ENCODE peak calls at places on chromosomes 3 and 15, in five cellular contexts. I is mesendoderm, E is adipocyte, H is IMR-90, X is endodermal cell. W is an unnamed sample.

GRCh38 chr3:51960386-51960785 is 5.2 kb downstream of the GPR62 start:
- DNase-seq in I (no peak), E (no peak), H (no peak), X (no peak), W (no peak)

GRCh38 chr15:25674948-25675347 is 188.2 kb downstream of the ATP10A start:
- DNase-seq in I (no peak), E (no peak), H (no peak), X (no peak), W (no peak)

GRCh38 chr3:13385373-13385965 is 34.7 kb downstream of the NUP210 start:
- DNase-seq in I (no peak), E (no peak), H (peak; percentile 37), X (no peak), W (no peak)

GRCh38 chr15:39075756-39076341 is 505.0 kb upstream of the THBS1 start:
- DNase-seq in I (no peak), E (no peak), H (no peak), X (no peak), W (no peak)

GRCh38 chr3:108041253-108041652 is 49.6 kb downstream of the CD47 start:
- DNase-seq in I (no peak), E (no peak), H (no peak), X (no peak), W (no peak)

GRCh38 chr3:42503957-42504333 is 1.5 kb downstream of the VIPR1 start:
- DNase-seq in I (no peak), E (no peak), H (no peak), X (peak; percentile 44), W (no peak)

GRCh38 chr15:32659340-32659831 is 17.9 kb downstream of the SCG5 start:
- DNase-seq in I (no peak), E (peak; percentile 84), H (peak; percentile 86), X (no peak), W (peak; percentile 75)

GRCh38 chr3:117979466-117979865 is 1055.2 kb downstream of the IGSF11 start:
- DNase-seq in I (no peak), E (no peak), H (no peak), X (no peak), W (no peak)

GRCh38 chr15:44620081-44620480 is 43.4 kb downstream of the SPG11 start:
- DNase-seq in I (no peak), E (no peak), H (no peak), X (no peak), W (no peak)

GRCh38 chr15:58590901-58591300 is 158.6 kb downstream of the ADAM10 start:
- DNase-seq in I (peak; percentile 28), E (no peak), H (no peak), X (no peak), W (no peak)

GRCh38 chr3:11272913-11273574 is 847 bp downstream of the ATG7 start:
- DNase-seq in I (peak; percentile 6), E (peak; percentile 19), H (no peak), X (no peak), W (no peak)

GRCh38 chr3:139642981-139643380 is 34.8 kb downstream of the NMNAT3 start:
- DNase-seq in I (no peak), E (no peak), H (no peak), X (no peak), W (no peak)

GRCh38 chr3:15360786-15361493 is 28.6 kb upstream of the SH3BP5 start:
- DNase-seq in I (no peak), E (peak; percentile 83), H (peak; percentile 77), X (no peak), W (peak; percentile 76)

GRCh38 chr3:197151562-197151961 is 121.9 kb upstream of the MELTF start:
- DNase-seq in I (no peak), E (peak; percentile 77), H (peak; percentile 78), X (no peak), W (no peak)

GRCh38 chr15:68417897-68418296 is 14.1 kb downstream of the ITGA11 start:
- DNase-seq in I (no peak), E (no peak), H (peak; percentile 50), X (peak; percentile 2), W (no peak)

GRCh38 chr3:43959498-43960447 is 269.0 kb downstream of the ABHD5 start:
- DNase-seq in I (no peak), E (no peak), H (no peak), X (peak; percentile 61), W (no peak)

GRCh38 chr15:40567111-40567510 is 2.0 kb upstream of the RPUSD2 start:
- DNase-seq in I (peak; percentile 75), E (peak; percentile 15), H (no peak), X (peak; percentile 75), W (peak; percentile 13)

GRCh38 chr3:127183931-127184869 is 8.7 kb upstream of the PRR23E start:
- DNase-seq in I (peak; percentile 20), E (no peak), H (no peak), X (no peak), W (no peak)

GRCh38 chr3:99637381-99638111 is 848 bp upstream of the COL8A1 start:
- DNase-seq in I (peak; percentile 56), E (peak; percentile 77), H (peak; percentile 90), X (peak; percentile 72), W (peak; percentile 94)

GRCh38 chr3:107441617-107442016 is 64.4 kb downstream of the CCDC54 start:
- DNase-seq in I (peak; percentile 73), E (no peak), H (peak; percentile 33), X (peak; percentile 63), W (no peak)

GRCh38 chr3:149575213-149575961 is 82.4 kb downstream of the WWTR1 start:
- DNase-seq in I (peak; percentile 62), E (peak; percentile 83), H (peak; percentile 95), X (peak; percentile 65), W (peak; percentile 76)

GRCh38 chr3:178982138-178982537 is 89.5 kb downstream of the ZMAT3 start:
- DNase-seq in I (no peak), E (no peak), H (peak; percentile 44), X (no peak), W (no peak)

GRCh38 chr3:87435926-87436630 is 159.7 kb upstream of the POU1F1 start:
- DNase-seq in I (no peak), E (peak; percentile 16), H (no peak), X (no peak), W (no peak)

GRCh38 chr3:149820183-149820582 is 7.2 kb downstream of the RNF13 start:
- DNase-seq in I (peak; percentile 21), E (no peak), H (no peak), X (no peak), W (no peak)

GRCh38 chr3:16723994-16724393 is 118.8 kb upstream of the DAZL start:
- DNase-seq in I (peak; percentile 95), E (peak; percentile 3), H (peak; percentile 11), X (peak; percentile 75), W (no peak)

GRCh38 chr15:90028376-90028775 is 27.3 kb downstream of the ZNF710 start:
- DNase-seq in I (no peak), E (no peak), H (no peak), X (no peak), W (no peak)

GRCh38 chr15:101014276-101014675 is 95.1 kb downstream of the LRRK1 start:
- DNase-seq in I (no peak), E (no peak), H (no peak), X (no peak), W (no peak)

GRCh38 chr3:158768361-158768787 is 33.5 kb upstream of the MFSD1 start:
- DNase-seq in I (peak; percentile 52), E (peak; percentile 73), H (peak; percentile 78), X (peak; percentile 84), W (peak; percentile 75)

DNA sequence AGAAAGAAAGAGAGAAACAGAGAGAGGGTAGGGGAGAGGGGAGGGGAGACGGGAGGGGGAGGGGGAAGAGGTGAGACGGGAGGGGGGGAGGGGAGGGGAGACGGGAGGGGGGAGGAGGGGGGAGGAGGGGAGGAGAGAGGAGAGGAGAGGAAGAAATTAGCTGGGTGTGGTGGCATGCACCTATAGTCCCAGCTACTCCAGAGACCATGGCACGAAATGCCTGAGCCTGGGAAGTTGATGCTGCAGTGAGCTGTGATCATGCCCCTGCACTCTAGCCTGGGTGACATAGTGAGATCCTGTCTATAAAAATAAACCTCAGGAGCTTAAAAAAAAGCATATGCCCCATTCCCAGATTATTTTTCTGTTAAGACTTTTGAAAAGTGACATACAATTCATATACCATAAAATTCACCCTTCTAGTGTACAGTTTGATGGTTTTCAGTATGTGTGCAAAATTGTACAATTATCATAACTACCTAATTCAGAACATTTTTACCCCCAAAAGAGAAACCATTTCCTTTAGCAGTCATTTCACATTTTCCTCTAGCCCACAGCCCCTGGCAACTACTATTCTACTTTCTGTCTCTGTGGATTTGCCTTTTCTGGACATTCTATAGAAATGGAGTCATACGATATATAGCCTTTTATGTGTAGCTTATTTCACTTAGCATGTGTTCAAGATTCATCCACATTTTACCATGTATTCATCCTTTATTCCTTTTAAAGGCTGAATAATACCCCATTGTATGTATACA is 699.6 kb downstream of the FHIT start:
- DNase-seq in I (no peak), E (no peak), H (no peak), X (no peak), W (no peak)
- H3K4me1 ChIP-seq in I (no peaks in the 10 kb centered on the region), E (no peaks in the 10 kb centered on the region), H (peaks cover 5% of the 10 kb centered on the region), X (peaks cover 10% of the 10 kb centered on the region), W (no peaks in the 10 kb centered on the region)

DNA sequence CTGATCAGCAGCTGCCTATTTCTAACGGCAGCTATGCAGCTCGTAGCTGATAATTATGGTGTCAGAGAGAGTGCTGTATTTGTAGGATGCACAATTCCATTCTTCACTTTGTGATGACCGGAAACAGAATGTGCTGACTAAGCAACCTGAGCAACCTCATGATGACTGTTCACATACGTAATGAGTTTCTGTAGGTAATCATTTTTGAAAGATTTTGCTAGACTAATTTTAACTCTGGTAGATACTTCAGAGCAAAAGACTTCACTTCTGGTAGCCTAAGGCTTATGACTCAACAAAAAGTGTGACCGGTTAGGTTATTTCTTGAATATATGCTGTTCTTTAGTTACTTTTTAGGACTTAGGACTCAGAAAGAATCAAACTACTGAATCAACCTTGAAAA is 567.7 kb downstream of the NAALADL2 start:
- DNase-seq in I (no peak), E (peak; percentile 36), H (peak; percentile 45), X (no peak), W (no peak)
- H3K9ac ChIP-seq in I (no peak overlapping the region), E (no peak overlapping the region), H (no peak overlapping the region), X (no peak overlapping the region), W (no peak overlapping the region)

DNA sequence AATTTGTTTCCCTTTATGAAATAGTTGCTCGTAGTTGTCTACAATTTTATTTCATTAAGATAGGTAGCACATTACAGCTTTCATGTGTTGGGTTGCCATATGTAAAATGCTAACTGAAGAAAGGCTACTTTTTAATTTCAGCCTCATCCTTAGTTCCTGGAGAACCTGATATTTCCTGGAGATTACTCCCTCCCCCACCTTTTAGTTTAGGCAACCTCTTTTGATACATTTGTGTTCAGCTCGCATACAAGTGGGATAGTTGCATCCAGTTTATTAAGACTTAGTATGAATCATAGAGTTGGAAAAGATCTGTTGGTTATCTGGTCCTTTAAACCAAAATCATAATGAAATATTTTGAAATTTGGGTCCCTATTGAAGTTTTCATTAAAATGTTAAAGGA is 6.0 kb downstream of the SETD5 start:
- DNase-seq in I (no peak), E (no peak), H (no peak), X (no peak), W (no peak)
- H3K4me1 ChIP-seq in I (peaks cover 6% of the 10 kb centered on the region), E (peaks cover 72% of the 10 kb centered on the region), H (peaks cover 9% of the 10 kb centered on the region), X (peaks cover 6% of the 10 kb centered on the region), W (peaks cover 46% of the 10 kb centered on the region)

GRCh38 chr3:155367510-155367909 is 74.0 kb upstream of the STRIT1 start:
- DNase-seq in I (no peak), E (peak; percentile 51), H (no peak), X (no peak), W (no peak)

GRCh38 chr3:155365178-155365783 is 71.8 kb upstream of the STRIT1 start:
- DNase-seq in I (no peak), E (no peak), H (no peak), X (no peak), W (no peak)

GRCh38 chr3:155363690-155364070 is 70.2 kb upstream of the STRIT1 start:
- DNase-seq in I (peak; percentile 51), E (no peak), H (no peak), X (no peak), W (no peak)

GRCh38 chr3:155362808-155363689 is 69.6 kb upstream of the STRIT1 start:
- DNase-seq in I (peak; percentile 89), E (no peak), H (no peak), X (peak; percentile 75), W (no peak)

GRCh38 chr3:155364492-155364891 is 71.0 kb upstream of the STRIT1 start:
- DNase-seq in I (no peak), E (no peak), H (no peak), X (no peak), W (no peak)
- H3K9ac ChIP-seq in I (no peak overlapping the region), E (no peak overlapping the region), H (no peak overlapping the region), X (no peak overlapping the region), W (no peak overlapping the region)